ENCODE peak calls at places on chromosomes 3 and 15, in nine cellular contexts. One of them, this sample, is unnamed.

GRCh38 chr15:68114356-68114755 is 60.2 kb downstream of the PIAS1 start:
- DNase-seq in kidney: no peak
- DNase-seq in neural progenitor cell: no peak
- DNase-seq in endothelial cell of umbilical vein: peak; percentile 58
- DNase-seq in endodermal cell: no peak
- DNase-seq in PC-3: no peak
- DNase-seq in fibroblast of lung: peak; percentile 40
- DNase-seq in neuronal stem cell: no peak
- DNase-seq in GM23248: peak; percentile 68
- DNase-seq in this sample: peak; percentile 74

GRCh38 chr15:75036269-75036668 is 12.9 kb downstream of the PPCDC start:
- DNase-seq in neuronal stem cell: no peak
- DNase-seq in endodermal cell: peak; percentile 91
- DNase-seq in endothelial cell of umbilical vein: no peak
- DNase-seq in fibroblast of lung: peak; percentile 34
- DNase-seq in GM23248: peak; percentile 30
- DNase-seq in PC-3: peak; percentile 83
- DNase-seq in neural progenitor cell: no peak
- DNase-seq in kidney: no peak
- DNase-seq in this sample: no peak

GRCh38 chr3:119637679-119638525 is 22.5 kb downstream of the POPDC2 start:
- DNase-seq in PC-3: peak; percentile 90
- DNase-seq in GM23248: peak; percentile 91
- DNase-seq in fibroblast of lung: peak; percentile 84
- DNase-seq in kidney: no peak
- DNase-seq in neuronal stem cell: no peak
- DNase-seq in endothelial cell of umbilical vein: peak; percentile 91
- DNase-seq in endodermal cell: no peak
- DNase-seq in neural progenitor cell: no peak
- DNase-seq in this sample: peak; percentile 66

GRCh38 chr3:105362021-105362665 is 4.6 kb upstream of the ALCAM start:
- DNase-seq in endodermal cell: no peak
- DNase-seq in kidney: no peak
- DNase-seq in GM23248: peak; percentile 76
- DNase-seq in neural progenitor cell: no peak
- DNase-seq in fibroblast of lung: peak; percentile 66
- DNase-seq in PC-3: peak; percentile 82
- DNase-seq in neuronal stem cell: no peak
- DNase-seq in endothelial cell of umbilical vein: peak; percentile 83
- DNase-seq in this sample: peak; percentile 83

GRCh38 chr3:144636833-144637232 is 665.2 kb downstream of the DIPK2A start:
- DNase-seq in endothelial cell of umbilical vein: no peak
- DNase-seq in neuronal stem cell: no peak
- DNase-seq in PC-3: no peak
- DNase-seq in kidney: no peak
- DNase-seq in fibroblast of lung: no peak
- DNase-seq in neural progenitor cell: peak; percentile 62
- DNase-seq in GM23248: peak; percentile 11
- DNase-seq in endodermal cell: peak; percentile 85
- DNase-seq in this sample: peak; percentile 10

GRCh38 chr3:29286841-29287240 is 6.0 kb downstream of the RBMS3 start:
- DNase-seq in endothelial cell of umbilical vein: peak; percentile 7
- DNase-seq in fibroblast of lung: peak; percentile 91
- DNase-seq in endodermal cell: no peak
- DNase-seq in neural progenitor cell: no peak
- DNase-seq in PC-3: no peak
- DNase-seq in GM23248: peak; percentile 74
- DNase-seq in kidney: no peak
- DNase-seq in neuronal stem cell: no peak
- DNase-seq in this sample: peak; percentile 88

GRCh38 chr15:83275412-83275811 is 9.1 kb downstream of the BNC1 start:
- DNase-seq in neuronal stem cell: no peak
- DNase-seq in PC-3: no peak
- DNase-seq in endothelial cell of umbilical vein: no peak
- DNase-seq in kidney: no peak
- DNase-seq in endodermal cell: no peak
- DNase-seq in fibroblast of lung: no peak
- DNase-seq in GM23248: peak; percentile 50
- DNase-seq in neural progenitor cell: no peak
- DNase-seq in this sample: no peak

GRCh38 chr3:9020396-9020795 is 57.1 kb upstream of the RAD18 start:
- DNase-seq in endodermal cell: no peak
- DNase-seq in PC-3: no peak
- DNase-seq in kidney: no peak
- DNase-seq in neuronal stem cell: no peak
- DNase-seq in endothelial cell of umbilical vein: no peak
- DNase-seq in GM23248: no peak
- DNase-seq in fibroblast of lung: no peak
- DNase-seq in neural progenitor cell: no peak
- DNase-seq in this sample: no peak

GRCh38 chr3:83514130-83514914 is 1444.5 kb upstream of the CADM2 start:
- DNase-seq in endothelial cell of umbilical vein: no peak
- DNase-seq in kidney: no peak
- DNase-seq in PC-3: peak; percentile 93
- DNase-seq in GM23248: no peak
- DNase-seq in neuronal stem cell: no peak
- DNase-seq in endodermal cell: peak; percentile 89
- DNase-seq in fibroblast of lung: no peak
- DNase-seq in neural progenitor cell: no peak
- DNase-seq in this sample: no peak

GRCh38 chr3:46354984-46355383 is 1.1 kb downstream of the CCR2 start:
- DNase-seq in kidney: no peak
- DNase-seq in neural progenitor cell: no peak
- DNase-seq in fibroblast of lung: no peak
- DNase-seq in endodermal cell: no peak
- DNase-seq in neuronal stem cell: no peak
- DNase-seq in PC-3: no peak
- DNase-seq in endothelial cell of umbilical vein: no peak
- DNase-seq in GM23248: no peak
- DNase-seq in this sample: no peak

GRCh38 chr3:77122610-77123009 is 82.7 kb downstream of the ROBO2 start:
- DNase-seq in endodermal cell: no peak
- DNase-seq in kidney: no peak
- DNase-seq in fibroblast of lung: no peak
- DNase-seq in neuronal stem cell: no peak
- DNase-seq in endothelial cell of umbilical vein: no peak
- DNase-seq in GM23248: no peak
- DNase-seq in PC-3: no peak
- DNase-seq in neural progenitor cell: no peak
- DNase-seq in this sample: no peak

GRCh38 chr3:14216257-14217048 is 37.8 kb downstream of the LSM3 start:
- DNase-seq in fibroblast of lung: peak; percentile 76
- DNase-seq in PC-3: no peak
- DNase-seq in neuronal stem cell: peak; percentile 74
- DNase-seq in GM23248: no peak
- DNase-seq in endothelial cell of umbilical vein: peak; percentile 83
- DNase-seq in endodermal cell: peak; percentile 95
- DNase-seq in kidney: no peak
- DNase-seq in neural progenitor cell: peak; percentile 76
- DNase-seq in this sample: no peak

GRCh38 chr3:70820397-70820796 is 508.0 kb upstream of the MDFIC2 start:
- DNase-seq in endodermal cell: no peak
- DNase-seq in neuronal stem cell: no peak
- DNase-seq in PC-3: no peak
- DNase-seq in GM23248: no peak
- DNase-seq in neural progenitor cell: no peak
- DNase-seq in endothelial cell of umbilical vein: peak; percentile 31
- DNase-seq in kidney: no peak
- DNase-seq in fibroblast of lung: no peak
- DNase-seq in this sample: no peak

GRCh38 chr3:105274958-105275357 is 91.8 kb upstream of the ALCAM start:
- DNase-seq in endodermal cell: no peak
- DNase-seq in endothelial cell of umbilical vein: peak; percentile 55
- DNase-seq in neuronal stem cell: no peak
- DNase-seq in PC-3: peak; percentile 95
- DNase-seq in GM23248: peak; percentile 70
- DNase-seq in fibroblast of lung: peak; percentile 4
- DNase-seq in neural progenitor cell: no peak
- DNase-seq in kidney: no peak
- DNase-seq in this sample: peak; percentile 85

GRCh38 chr3:155412856-155413255 is 119.4 kb upstream of the STRIT1 start:
- DNase-seq in neuronal stem cell: no peak
- DNase-seq in endothelial cell of umbilical vein: no peak
- DNase-seq in endodermal cell: no peak
- DNase-seq in kidney: no peak
- DNase-seq in fibroblast of lung: no peak
- DNase-seq in GM23248: no peak
- DNase-seq in neural progenitor cell: no peak
- DNase-seq in PC-3: no peak
- DNase-seq in this sample: no peak

GRCh38 chr3:11312139-11312538 is 39.9 kb downstream of the ATG7 start:
- DNase-seq in neuronal stem cell: no peak
- DNase-seq in kidney: no peak
- DNase-seq in GM23248: peak; percentile 9
- DNase-seq in PC-3: no peak
- DNase-seq in endothelial cell of umbilical vein: no peak
- DNase-seq in neural progenitor cell: no peak
- DNase-seq in fibroblast of lung: no peak
- DNase-seq in endodermal cell: no peak
- DNase-seq in this sample: no peak

GRCh38 chr15:89792106-89792805 is 16.1 kb downstream of the MESP2 start:
- DNase-seq in neural progenitor cell: no peak
- DNase-seq in fibroblast of lung: no peak
- DNase-seq in PC-3: no peak
- DNase-seq in kidney: peak; percentile 58
- DNase-seq in GM23248: no peak
- DNase-seq in neuronal stem cell: no peak
- DNase-seq in endothelial cell of umbilical vein: no peak
- DNase-seq in endodermal cell: no peak
- DNase-seq in this sample: no peak
- H3K9ac ChIP-seq in neural progenitor cell: no peak overlapping the region
- H3K9ac ChIP-seq in fibroblast of lung: no peak overlapping the region
- H3K9ac ChIP-seq in PC-3: no peak overlapping the region
- H3K9ac ChIP-seq in kidney: no peak overlapping the region
- H3K9ac ChIP-seq in GM23248: no peak overlapping the region
- H3K9ac ChIP-seq in neuronal stem cell: peak overlapping the region; percentile 12
- H3K9ac ChIP-seq in endothelial cell of umbilical vein: no peak overlapping the region
- H3K9ac ChIP-seq in endodermal cell: no peak overlapping the region
- H3K9ac ChIP-seq in this sample: no peak overlapping the region

DNA sequence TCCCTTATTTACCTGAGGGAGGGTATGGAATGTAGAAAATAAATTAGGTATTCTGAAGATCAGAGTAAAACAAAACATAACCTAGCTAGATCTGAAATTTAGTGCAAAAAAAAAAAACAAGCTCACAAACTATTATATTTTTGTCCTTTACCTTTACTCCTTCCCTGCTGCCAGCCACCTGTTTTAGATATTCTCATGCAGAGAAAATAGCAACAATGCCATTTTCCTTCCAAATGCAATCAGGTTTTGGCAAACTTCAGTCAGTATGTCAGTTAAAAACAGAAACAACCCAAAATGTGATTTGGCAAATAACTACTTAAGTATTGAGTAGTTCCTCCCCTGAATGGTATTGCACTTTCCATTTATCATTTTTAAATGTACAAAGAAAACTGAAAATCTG is 35.8 kb downstream of the PEAK1 start:
- DNase-seq in neural progenitor cell: no peak
- DNase-seq in fibroblast of lung: no peak
- DNase-seq in endodermal cell: no peak
- DNase-seq in endothelial cell of umbilical vein: no peak
- DNase-seq in kidney: no peak
- DNase-seq in neuronal stem cell: no peak
- DNase-seq in GM23248: no peak
- DNase-seq in PC-3: no peak
- DNase-seq in this sample: no peak
- H3K36me3 ChIP-seq in neural progenitor cell: no peaks in the 10 kb centered on the region
- H3K36me3 ChIP-seq in fibroblast of lung: no peaks in the 10 kb centered on the region
- H3K36me3 ChIP-seq in endodermal cell: no peaks in the 10 kb centered on the region
- H3K36me3 ChIP-seq in endothelial cell of umbilical vein: no peaks in the 10 kb centered on the region
- H3K36me3 ChIP-seq in kidney: no peaks in the 10 kb centered on the region
- H3K36me3 ChIP-seq in neuronal stem cell: no peaks in the 10 kb centered on the region
- H3K36me3 ChIP-seq in GM23248: no peaks in the 10 kb centered on the region
- H3K36me3 ChIP-seq in PC-3: no peaks in the 10 kb centered on the region
- H3K36me3 ChIP-seq in this sample: no peaks in the 10 kb centered on the region

DNA sequence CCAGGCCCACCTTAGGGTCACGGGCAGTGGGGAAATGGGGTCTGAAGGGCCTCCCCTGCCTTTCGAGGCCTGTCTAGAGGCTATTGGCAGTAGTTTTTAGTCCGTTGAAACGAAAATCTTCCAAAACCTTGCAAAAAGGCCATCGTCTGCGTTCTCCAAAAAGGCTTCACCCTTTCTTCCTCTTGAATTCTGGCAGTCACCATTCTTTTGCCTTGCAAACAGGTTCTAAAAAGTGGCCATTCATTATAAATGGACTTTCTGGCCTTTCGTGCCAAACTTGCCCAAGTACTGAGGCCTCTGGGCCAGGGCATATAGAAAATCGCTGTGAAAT is 367 bp upstream of the TARS3 start:
- DNase-seq in PC-3: no peak
- DNase-seq in GM23248: no peak
- DNase-seq in neural progenitor cell: no peak
- DNase-seq in endothelial cell of umbilical vein: no peak
- DNase-seq in endodermal cell: no peak
- DNase-seq in kidney: no peak
- DNase-seq in neuronal stem cell: no peak
- DNase-seq in fibroblast of lung: no peak
- DNase-seq in this sample: no peak
- H3K9ac ChIP-seq in PC-3: no peak overlapping the region
- H3K9ac ChIP-seq in GM23248: no peak overlapping the region
- H3K9ac ChIP-seq in neural progenitor cell: no peak overlapping the region
- H3K9ac ChIP-seq in endothelial cell of umbilical vein: no peak overlapping the region
- H3K9ac ChIP-seq in endodermal cell: no peak overlapping the region
- H3K9ac ChIP-seq in kidney: no peak overlapping the region
- H3K9ac ChIP-seq in neuronal stem cell: no peak overlapping the region
- H3K9ac ChIP-seq in fibroblast of lung: no peak overlapping the region
- H3K9ac ChIP-seq in this sample: no peak overlapping the region

GRCh38 chr15:63065262-63066234 is 23.0 kb downstream of the TPM1 start:
- DNase-seq in fibroblast of lung: no peak
- DNase-seq in PC-3: no peak
- DNase-seq in endodermal cell: peak; percentile 44
- DNase-seq in GM23248: peak; percentile 76
- DNase-seq in neuronal stem cell: no peak
- DNase-seq in neural progenitor cell: no peak
- DNase-seq in endothelial cell of umbilical vein: no peak
- DNase-seq in kidney: no peak
- DNase-seq in this sample: no peak

GRCh38 chr15:63070681-63071129 is 28.2 kb downstream of the TPM1 start:
- DNase-seq in endodermal cell: no peak
- DNase-seq in GM23248: peak; percentile 39
- DNase-seq in neuronal stem cell: no peak
- DNase-seq in neural progenitor cell: no peak
- DNase-seq in kidney: no peak
- DNase-seq in PC-3: no peak
- DNase-seq in endothelial cell of umbilical vein: no peak
- DNase-seq in fibroblast of lung: no peak
- DNase-seq in this sample: no peak

GRCh38 chr15:63066302-63066701 is 23.8 kb downstream of the TPM1 start:
- DNase-seq in endodermal cell: peak; percentile 42
- DNase-seq in neural progenitor cell: no peak
- DNase-seq in neuronal stem cell: no peak
- DNase-seq in kidney: no peak
- DNase-seq in GM23248: no peak
- DNase-seq in PC-3: no peak
- DNase-seq in endothelial cell of umbilical vein: no peak
- DNase-seq in fibroblast of lung: no peak
- DNase-seq in this sample: no peak

GRCh38 chr15:63069616-63069952 is 27.0 kb downstream of the TPM1 start:
- DNase-seq in fibroblast of lung: no peak
- DNase-seq in endothelial cell of umbilical vein: no peak
- DNase-seq in PC-3: no peak
- DNase-seq in kidney: no peak
- DNase-seq in GM23248: peak; percentile 35
- DNase-seq in neuronal stem cell: no peak
- DNase-seq in neural progenitor cell: no peak
- DNase-seq in endodermal cell: no peak
- DNase-seq in this sample: no peak

GRCh38 chr15:63067976-63068743 is 25.6 kb downstream of the TPM1 start:
- DNase-seq in neuronal stem cell: no peak
- DNase-seq in PC-3: no peak
- DNase-seq in endothelial cell of umbilical vein: no peak
- DNase-seq in endodermal cell: peak; percentile 36
- DNase-seq in kidney: no peak
- DNase-seq in GM23248: no peak
- DNase-seq in neural progenitor cell: no peak
- DNase-seq in fibroblast of lung: no peak
- DNase-seq in this sample: no peak
- H3K36me3 ChIP-seq in neuronal stem cell: peaks cover 45% of the 10 kb centered on the region
- H3K36me3 ChIP-seq in PC-3: peaks cover 21% of the 10 kb centered on the region
- H3K36me3 ChIP-seq in endothelial cell of umbilical vein: peaks cover 53% of the 10 kb centered on the region
- H3K36me3 ChIP-seq in endodermal cell: peaks cover 84% of the 10 kb centered on the region
- H3K36me3 ChIP-seq in kidney: peaks cover 15% of the 10 kb centered on the region
- H3K36me3 ChIP-seq in GM23248: peaks cover 88% of the 10 kb centered on the region
- H3K36me3 ChIP-seq in neural progenitor cell: peaks cover 22% of the 10 kb centered on the region
- H3K36me3 ChIP-seq in fibroblast of lung: peaks cover 22% of the 10 kb centered on the region
- H3K36me3 ChIP-seq in this sample: peaks cover 81% of the 10 kb centered on the region

This sample was measured in adipocyte.